ENCODE peak calls at places on chromosomes 12 and 14, in seven cellular contexts. P is CD8-positive, alpha-beta memory T cell; A is left ventricle myocardium inferior; C is effector memory CD4-positive, alpha-beta T cell; Q is tibial nerve; E is naive thymus-derived CD4-positive, alpha-beta T cell; H is fibroblast of lung. B is an unnamed sample. For H3K9me3, the result is how much of the 10 kb centered on the place peaks cover.

GRCh38 chr12:8950702-8951478 is 1.4 kb upstream of the M6PR start:
- DNase-seq in P (no peak), A (no peak), C (no peak), Q (no peak), E (peak), H (no peak), B (no peak)

GRCh38 chr12:2997989-2998670 is 38.9 kb downstream of the TEAD4 start:
- DNase-seq in P (peak), A (no peak), C (no peak), Q (no peak), E (no peak), H (no peak), B (no peak)

GRCh38 chr12:46998811-46999368 is 80.5 kb upstream of the PCED1B start:
- DNase-seq in P (no peak), A (no peak), C (no peak), Q (no peak), E (no peak), H (peak), B (no peak)

GRCh38 chr12:132600048-132601032 is 10.0 kb downstream of the LRCOL1 start:
- DNase-seq in P (peak), A (peak), C (no peak), Q (peak), E (peak), H (peak), B (no peak)

GRCh38 chr14:61090432-61091216 is 109.6 kb downstream of the SLC38A6 start:
- DNase-seq in P (no peak), A (no peak), C (no peak), Q (no peak), E (no peak), H (no peak), B (no peak)

GRCh38 chr14:54278087-54278486 is 118.7 kb upstream of the CDKN3 start:
- DNase-seq in P (no peak), A (no peak), C (no peak), Q (no peak), E (no peak), H (no peak), B (no peak)

GRCh38 chr12:53997324-53998173 is 2.4 kb upstream of the HOXC9 start:
- DNase-seq in P (no peak), A (no peak), C (no peak), Q (no peak), E (no peak), H (no peak), B (no peak)

GRCh38 chr14:103109789-103110415 is 13.4 kb upstream of the TNFAIP2 start:
- DNase-seq in P (no peak), A (no peak), C (no peak), Q (no peak), E (no peak), H (peak), B (no peak)

GRCh38 chr14:97709552-97709951 is 912.4 kb downstream of the VRK1 start:
- DNase-seq in P (peak), A (no peak), C (peak), Q (no peak), E (peak), H (no peak), B (no peak)

GRCh38 chr12:57621497-57622292 is 10.5 kb downstream of the ARHGEF25 start:
- DNase-seq in P (peak), A (peak), C (peak), Q (peak), E (no peak), H (no peak), B (peak)

GRCh38 chr12:97046901-97047300 is 139.8 kb downstream of the NEDD1 start:
- DNase-seq in P (no peak), A (no peak), C (no peak), Q (no peak), E (no peak), H (no peak), B (no peak)

GRCh38 chr14:43147480-43147879 is 1359.6 kb downstream of the FSCB start:
- DNase-seq in P (no peak), A (no peak), C (no peak), Q (no peak), E (no peak), H (peak), B (no peak)

GRCh38 chr14:104553166-104554087 is 26.1 kb upstream of the C14orf180 start:
- DNase-seq in P (peak), A (peak), C (no peak), Q (no peak), E (no peak), H (no peak), B (no peak)

GRCh38 chr14:32022938-32023466 is 54.1 kb upstream of the ARHGAP5 start:
- DNase-seq in P (no peak), A (no peak), C (no peak), Q (no peak), E (no peak), H (peak), B (no peak)

GRCh38 chr14:52395728-52396127 is 81.6 kb downstream of the PTGER2 start:
- DNase-seq in P (no peak), A (no peak), C (no peak), Q (no peak), E (no peak), H (no peak), B (no peak)

GRCh38 chr12:132014915-132015280 is 65.2 kb downstream of the EP400 start:
- DNase-seq in P (no peak), A (no peak), C (no peak), Q (no peak), E (no peak), H (no peak), B (no peak)

GRCh38 chr12:105100998-105101397 is 6.5 kb upstream of the WASHC4 start:
- DNase-seq in P (no peak), A (no peak), C (no peak), Q (no peak), E (no peak), H (peak), B (no peak)

GRCh38 chr12:66288121-66288520 is 14.2 kb upstream of the HELB start:
- DNase-seq in P (peak), A (no peak), C (peak), Q (no peak), E (peak), H (no peak), B (peak)

GRCh38 chr12:114226241-114226928 is 179.6 kb downstream of the TBX5 start:
- DNase-seq in P (no peak), A (no peak), C (no peak), Q (no peak), E (no peak), H (no peak), B (no peak)

GRCh38 chr14:40656301-40656700 is 950.4 kb upstream of the LRFN5 start:
- DNase-seq in P (no peak), A (no peak), C (no peak), Q (no peak), E (no peak), H (no peak), B (no peak)

GRCh38 chr12:58601529-58601928 is 318.8 kb downstream of the LRIG3 start:
- DNase-seq in P (no peak), A (no peak), C (no peak), Q (no peak), E (no peak), H (no peak), B (no peak)

GRCh38 chr12:105358789-105359188 is 28.3 kb downstream of the C12orf75 start:
- DNase-seq in P (no peak), A (no peak), C (no peak), Q (no peak), E (no peak), H (no peak), B (no peak)

GRCh38 chr12:51270067-51270846 is at the start of gene SMAGP:
- DNase-seq in P (peak), A (peak), C (peak), Q (peak), E (peak), H (peak), B (peak)

GRCh38 chr12:30753761-30754382 is 879 bp downstream of the CAPRIN2 start:
- DNase-seq in P (no peak), A (no peak), C (no peak), Q (no peak), E (no peak), H (peak), B (no peak)

GRCh38 chr12:121061831-121062230 is 22.8 kb upstream of the OASL start:
- DNase-seq in P (no peak), A (no peak), C (no peak), Q (no peak), E (no peak), H (peak), B (no peak)

GRCh38 chr14:22474730-22475351 is 114.2 kb downstream of the DAD1 start:
- DNase-seq in P (no peak), A (no peak), C (no peak), Q (no peak), E (no peak), H (peak), B (no peak)

GRCh38 chr12:5244513-5244972 is 187.4 kb upstream of the NTF3 start:
- DNase-seq in P (no peak), A (no peak), C (no peak), Q (no peak), E (no peak), H (no peak), B (no peak)

GRCh38 chr14:33767721-33768457 is 183.0 kb downstream of the EGLN3 start:
- DNase-seq in P (no peak), A (no peak), C (no peak), Q (no peak), E (no peak), H (no peak), B (no peak)

GRCh38 chr14:35287481-35288013 is 4.6 kb upstream of the PSMA6 start:
- DNase-seq in P (no peak), A (no peak), C (no peak), Q (no peak), E (no peak), H (no peak), B (no peak)

GRCh38 chr12:114476159-114476558 is 70.2 kb upstream of the TBX5 start:
- DNase-seq in P (no peak), A (no peak), C (no peak), Q (no peak), E (no peak), H (peak), B (no peak)

GRCh38 chr12:58787021-58787760 is 133.1 kb downstream of the LRIG3 start:
- DNase-seq in P (no peak), A (no peak), C (no peak), Q (no peak), E (no peak), H (peak), B (no peak)

GRCh38 chr12:88272456-88272855 is 130.3 kb downstream of the TMTC3 start:
- DNase-seq in P (no peak), A (no peak), C (no peak), Q (no peak), E (no peak), H (no peak), B (no peak)

GRCh38 chr12:52335598-52336262 is 14.5 kb upstream of the KRT83 start:
- DNase-seq in P (peak), A (no peak), C (no peak), Q (no peak), E (no peak), H (no peak), B (no peak)

GRCh38 chr14:26204954-26205479 is 392.8 kb downstream of the NOVA1 start:
- DNase-seq in P (no peak), A (peak), C (no peak), Q (peak), E (no peak), H (peak), B (no peak)

GRCh38 chr14:26200675-26201074 is 397.2 kb downstream of the NOVA1 start:
- DNase-seq in P (no peak), A (no peak), C (no peak), Q (no peak), E (no peak), H (peak), B (no peak)

GRCh38 chr14:26204362-26204953 is 393.4 kb downstream of the NOVA1 start:
- DNase-seq in P (no peak), A (no peak), C (no peak), Q (no peak), E (no peak), H (peak), B (no peak)

DNA sequence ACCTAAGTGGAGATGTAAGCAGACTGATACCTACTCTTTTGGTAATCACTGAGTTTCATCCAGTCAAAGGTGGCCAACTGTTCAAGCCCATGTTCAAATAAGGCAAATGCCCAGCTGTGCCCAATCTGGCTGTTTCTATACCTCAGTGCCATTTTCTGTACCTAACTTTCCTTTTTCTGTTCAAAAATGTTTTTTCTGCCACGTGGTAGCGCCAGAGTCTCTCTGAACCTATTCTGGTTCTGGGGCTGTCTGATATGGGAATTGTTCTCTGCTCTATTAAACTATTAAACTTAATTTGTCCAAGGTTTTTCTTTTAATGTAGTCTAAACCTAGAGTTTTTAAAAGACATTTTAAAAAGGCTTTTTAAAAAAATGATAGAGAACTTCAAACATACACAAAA is 391.2 kb downstream of the NOVA1 start:
- DNase-seq in P (no peak), A (no peak), C (no peak), Q (no peak), E (no peak), H (no peak), B (no peak)
- H3K9me3 ChIP-seq in P (under half), A (under half), C (under half), Q (under half), E (under half), H (under half), B (under half)

DNA sequence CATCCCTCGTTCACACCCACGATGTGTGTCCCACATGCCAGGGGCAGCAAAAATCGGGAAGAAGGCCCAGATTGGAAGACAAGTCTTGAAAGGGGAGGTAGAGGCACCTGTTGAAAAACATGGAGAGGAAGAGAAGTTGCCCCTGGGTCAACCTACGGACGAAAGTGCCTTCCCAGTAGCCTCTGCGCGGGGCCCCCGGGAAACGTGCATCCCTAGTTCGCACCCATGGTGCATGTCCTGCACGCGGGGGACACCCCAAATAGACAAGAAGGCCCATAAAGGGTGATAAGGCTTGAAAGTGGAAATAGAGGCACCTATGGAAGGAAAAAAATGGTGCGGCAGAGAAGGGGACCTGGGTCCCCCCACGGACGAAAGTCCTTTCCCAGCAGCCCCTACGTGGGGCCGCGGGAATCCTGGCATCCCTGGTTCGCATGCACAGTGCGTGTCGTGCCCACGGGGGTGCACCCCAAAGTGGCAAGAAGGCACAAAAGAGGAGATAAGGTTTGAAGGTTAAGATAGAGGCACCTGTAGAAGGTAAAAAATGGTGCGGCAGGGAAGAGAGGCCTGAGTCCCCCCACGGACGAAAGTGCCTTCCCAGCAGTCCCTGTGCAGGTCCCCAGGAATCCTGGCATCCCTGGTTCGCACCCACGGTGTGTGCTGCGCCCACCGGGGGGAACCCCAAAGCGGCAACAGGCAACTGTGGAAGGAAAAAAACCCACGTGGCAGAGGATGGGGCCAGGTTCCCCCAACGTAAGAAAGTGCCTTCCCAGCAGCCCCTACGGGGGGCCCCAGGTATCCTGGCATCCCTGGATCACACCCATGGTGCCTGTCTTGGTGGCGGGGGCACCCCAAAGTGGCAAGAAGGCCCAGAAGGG is 278.3 kb downstream of the ALG10 start:
- DNase-seq in P (peak), A (no peak), C (no peak), Q (no peak), E (no peak), H (no peak), B (no peak)
- H3K9me3 ChIP-seq in P (under half), A (under half), C (under half), Q (under half), E (under half), H (under half), B (under half)

GRCh38 chr12:116595186-116595585 is 36.0 kb downstream of the MAP1LC3B2 start:
- DNase-seq in P (no peak), A (no peak), C (no peak), Q (peak), E (no peak), H (peak), B (no peak)
- H3K9me3 ChIP-seq in P (under half), A (under half), C (under half), Q (under half), E (under half), H (under half), B (under half)

DNA sequence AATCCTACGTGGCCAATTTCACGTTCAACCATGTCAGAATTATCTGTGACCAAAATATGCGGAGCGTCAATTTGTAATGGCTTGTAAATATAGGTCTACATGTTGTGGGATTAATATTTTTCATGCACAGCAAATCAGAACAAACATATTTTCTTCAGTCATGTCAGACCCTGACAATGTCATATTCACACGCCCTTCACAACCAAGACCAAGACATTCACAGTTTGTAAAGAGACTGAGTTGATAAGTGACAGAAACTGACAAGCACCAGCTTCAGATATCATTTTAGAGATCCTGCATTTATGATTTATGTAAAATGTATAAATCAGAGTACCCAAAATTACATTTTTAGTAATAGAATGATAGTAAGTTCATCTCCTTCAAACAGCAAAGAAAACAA is 57.3 kb upstream of the NOVA1 start:
- DNase-seq in P (no peak), A (no peak), C (no peak), Q (no peak), E (no peak), H (no peak), B (no peak)
- H3K9me3 ChIP-seq in P (under half), A (under half), C (under half), Q (under half), E (under half), H (under half), B (under half)

GRCh38 chr14:105844810-105845724 is 318.7 kb downstream of the TMEM121 start:
- DNase-seq in P (no peak), A (no peak), C (no peak), Q (no peak), E (no peak), H (no peak), B (no peak)
- H3K9me3 ChIP-seq in P (under half), A (under half), C (under half), Q (under half), E (under half), H (under half), B (under half)

DNA sequence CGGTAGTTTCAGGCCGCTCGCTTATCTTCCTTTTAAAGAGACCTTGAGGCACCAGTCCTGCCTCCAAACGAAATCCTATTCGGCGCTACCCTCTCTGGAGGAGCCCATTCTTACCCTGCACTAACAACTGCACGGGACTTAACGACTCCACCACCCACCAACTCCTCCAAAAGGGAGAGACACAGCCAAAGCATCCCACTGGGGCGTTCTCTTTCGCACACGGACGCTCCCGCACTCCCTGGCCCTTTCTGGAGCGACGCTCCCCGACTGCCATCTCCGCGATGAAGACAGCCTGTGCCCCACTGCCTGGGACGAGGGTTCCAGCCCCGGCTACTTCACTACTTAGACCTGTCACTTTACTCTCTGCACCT is 648 bp downstream of the GALC start:
- DNase-seq in P (no peak), A (no peak), C (no peak), Q (no peak), E (no peak), H (peak), B (no peak)
- H3K9me3 ChIP-seq in P (under half), A (under half), C (under half), Q (under half), E (under half), H (under half), B (under half)

B was measured in T-helper 17 cell.